ENCODE peak calls at places on chromosomes 12 and 14, in ten cellular contexts. I is hepatocyte, Z is WTC11, P is endothelial cell, J is type B pancreatic cell, D is cardiac muscle cell, H is choroid plexus epithelial cell, X is left lung, U is stomach, N is mammary epithelial cell. F is an unnamed sample.

GRCh38 chr14:96502621-96503251 is 554 bp downstream of the PAPOLA start:
- DNase-seq in N (peak; percentile 39), J (no peak), X (peak; percentile 93), H (peak; percentile 44), P (peak; percentile 77), I (peak; percentile 56), Z (peak; percentile 56), D (peak; percentile 68), U (peak; percentile 59), F (peak; percentile 85)

GRCh38 chr14:69481815-69482568 is 2.5 kb upstream of the PLEKHD1 start:
- DNase-seq in J (no peak), N (no peak), H (no peak), U (no peak), X (no peak), P (no peak), I (no peak), D (no peak), Z (no peak), F (no peak)

GRCh38 chr14:68262567-68262966 is 443.0 kb downstream of the RAD51B start:
- DNase-seq in Z (no peak), J (no peak), I (no peak), H (no peak), X (no peak), P (no peak), D (no peak), U (no peak), N (no peak), F (no peak)

GRCh38 chr14:70886421-70887206 is 20.6 kb upstream of the PCNX1 start:
- DNase-seq in N (no peak), J (no peak), U (no peak), H (no peak), D (peak; percentile 27), X (no peak), I (no peak), P (no peak), Z (no peak), F (no peak)

GRCh38 chr12:62631531-62632520 is 165.2 kb downstream of the MON2 start:
- DNase-seq in D (peak; percentile 47), U (peak; percentile 43), X (peak; percentile 87), J (no peak), I (peak; percentile 73), N (peak; percentile 44), H (peak; percentile 80), P (peak; percentile 62), Z (peak; percentile 79), F (no peak)

GRCh38 chr14:99609245-99610117 is 5.5 kb upstream of the CCDC85C start:
- DNase-seq in D (peak; percentile 34), X (no peak), Z (no peak), H (no peak), U (no peak), I (no peak), P (no peak), J (no peak), N (no peak), F (no peak)

GRCh38 chr14:59707778-59708635 is 131.4 kb upstream of the CCDC175 start:
- DNase-seq in X (no peak), U (no peak), J (no peak), H (peak; percentile 46), D (no peak), I (no peak), P (no peak), Z (no peak), N (no peak), F (no peak)

GRCh38 chr12:2498961-2499500 is 295.7 kb upstream of the FKBP4 start:
- DNase-seq in Z (no peak), N (no peak), P (no peak), J (no peak), H (no peak), X (no peak), U (peak; percentile 74), D (no peak), I (peak; percentile 17), F (no peak)

GRCh38 chr12:34605955-34606748 is 583.9 kb downstream of the ALG10 start:
- DNase-seq in U (no peak), D (no peak), I (no peak), X (peak; percentile 37), H (no peak), J (peak; percentile 54), P (no peak), N (no peak), Z (no peak), F (no peak)

GRCh38 chr12:58833844-58834243 is 86.5 kb downstream of the LRIG3 start:
- DNase-seq in N (no peak), D (no peak), P (no peak), U (no peak), I (no peak), J (no peak), X (no peak), Z (no peak), H (no peak), F (no peak)

GRCh38 chr12:124814741-124815613 is 48.7 kb downstream of the SCARB1 start:
- DNase-seq in N (no peak), Z (no peak), U (no peak), H (peak; percentile 54), P (no peak), X (peak; percentile 54), I (peak; percentile 33), D (no peak), J (no peak), F (no peak)

GRCh38 chr12:59548930-59549329 is 46.9 kb upstream of the SLC16A7 start:
- DNase-seq in I (no peak), D (no peak), Z (no peak), X (no peak), P (no peak), H (no peak), J (no peak), U (peak; percentile 33), N (no peak), F (no peak)

GRCh38 chr12:14567311-14568195 is at the start of gene PLBD1:
- DNase-seq in N (peak; percentile 27), H (peak; percentile 19), I (peak; percentile 67), D (peak; percentile 46), U (peak; percentile 77), P (peak; percentile 37), J (no peak), Z (peak; percentile 72), X (peak; percentile 95), F (no peak)

GRCh38 chr12:69513297-69513696 is 43.1 kb downstream of the FRS2 start:
- DNase-seq in I (no peak), J (no peak), D (no peak), N (no peak), Z (no peak), X (no peak), H (no peak), U (no peak), P (no peak), F (no peak)

GRCh38 chr12:57839996-57840395 is 6.5 kb downstream of the CTDSP2 start:
- DNase-seq in J (no peak), D (no peak), U (no peak), X (no peak), H (no peak), P (no peak), N (no peak), Z (no peak), I (no peak), F (no peak)

GRCh38 chr12:121812320-121812871 is 8.6 kb downstream of the SETD1B start:
- DNase-seq in X (peak; percentile 93), H (peak; percentile 84), P (peak; percentile 77), U (peak; percentile 87), J (no peak), I (peak; percentile 87), D (peak; percentile 86), N (peak; percentile 61), Z (peak; percentile 86), F (no peak)
- TF ChIP-seq CTCF in X (no peak), H (peak; percentile 18), P (no peak), U (no peak), J (peak; percentile 62), I (peak; percentile 2), D (no peak), N (no peak), Z (peak; percentile 15), F (no peak)

GRCh38 chr14:91153360-91153759 is 39.5 kb downstream of the DGLUCY start:
- DNase-seq in J (no peak), Z (no peak), N (no peak), H (no peak), U (no peak), D (no peak), P (no peak), I (no peak), X (no peak), F (no peak)

GRCh38 chr14:91158091-91158790 is 44.4 kb downstream of the DGLUCY start:
- DNase-seq in H (no peak), X (no peak), Z (no peak), P (no peak), D (no peak), J (no peak), U (peak; percentile 81), I (no peak), N (peak; percentile 51), F (no peak)

GRCh38 chr14:91152499-91152898 is 38.6 kb downstream of the DGLUCY start:
- DNase-seq in X (no peak), P (no peak), N (no peak), H (no peak), Z (no peak), J (no peak), I (no peak), D (no peak), U (no peak), F (no peak)

GRCh38 chr14:91154851-91155625 is 41.2 kb downstream of the DGLUCY start:
- DNase-seq in H (peak; percentile 26), P (no peak), Z (no peak), U (peak; percentile 64), N (peak; percentile 62), J (no peak), X (no peak), I (peak; percentile 74), D (peak; percentile 53), F (no peak)

DNA sequence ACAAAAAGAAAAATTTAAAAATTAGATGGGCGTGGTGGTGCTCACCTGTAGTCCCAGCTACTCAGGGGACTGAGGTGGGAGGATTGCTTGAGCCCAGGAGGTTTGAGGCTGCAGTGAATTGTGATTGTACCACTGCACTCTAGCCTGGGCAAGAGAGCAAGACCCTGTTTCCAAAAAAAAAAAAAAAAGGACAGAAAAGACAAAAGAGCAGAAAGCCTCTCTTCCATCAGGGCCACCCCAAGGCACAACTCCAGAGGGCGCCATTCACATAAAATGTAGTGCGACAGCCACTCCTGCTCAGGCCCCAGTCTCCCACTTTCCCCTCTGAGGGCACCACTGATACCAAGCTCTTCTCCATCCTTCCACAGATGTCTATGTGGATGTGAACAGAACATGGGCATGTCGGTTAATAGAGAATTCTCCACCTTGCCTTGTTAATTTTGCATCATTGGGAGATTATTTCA is 41.8 kb downstream of the DGLUCY start:
- DNase-seq in P (no peak), H (no peak), X (no peak), I (no peak), J (no peak), U (no peak), Z (peak; percentile 22), N (no peak), D (no peak), F (no peak)
- TF ChIP-seq CTCF in P (no peak), H (no peak), X (no peak), I (peak; percentile 20), J (peak; percentile 33), U (no peak), Z (no peak), N (no peak), D (no peak), F (no peak)

GRCh38 chr12:115416869-115417268 is 732.9 kb upstream of the TBX3 start:
- DNase-seq in Z (no peak), P (no peak), J (no peak), H (no peak), U (no peak), D (no peak), N (no peak), X (no peak), I (no peak), F (no peak)
- TF ChIP-seq CTCF in Z (no peak), P (no peak), J (no peak), H (no peak), U (no peak), D (no peak), N (no peak), X (no peak), I (no peak), F (no peak)

GRCh38 chr14:101119830-101120571 is 216.5 kb upstream of the RTL1 start:
- DNase-seq in X (peak; percentile 70), D (no peak), H (no peak), N (no peak), J (no peak), P (no peak), Z (no peak), I (no peak), U (peak; percentile 22), F (peak; percentile 63)
- TF ChIP-seq CTCF in X (no peak), D (no peak), H (no peak), N (no peak), J (peak; percentile 16), P (no peak), Z (no peak), I (no peak), U (no peak), F (no peak)

F was measured in osteocyte.